ENCODE peak calls at places on chromosomes 3 and 15, in six cellular contexts. W is HCT116, O is HepG2, F is SK-N-SH, D is GM12878, E is K562. A is an unnamed sample.

GRCh38 chr3:166663194-166663593 is 716.9 kb downstream of the ZBBX start:
- DNase-seq in O (no peak), W (peak), D (no peak), F (no peak), E (no peak), A (no peak)

GRCh38 chr15:76336254-76337046 is at the start of gene ISL2:
- DNase-seq in D (peak), E (peak), O (peak), F (peak), W (peak), A (peak)

GRCh38 chr3:14845180-14845579 is 26.4 kb downstream of the FGD5 start:
- DNase-seq in W (no peak), F (no peak), D (no peak), O (no peak), E (no peak), A (no peak)

GRCh38 chr3:177904661-177905060 is 631.6 kb upstream of the KCNMB2 start:
- DNase-seq in O (no peak), E (no peak), D (no peak), W (no peak), F (no peak), A (no peak)

GRCh38 chr3:12303532-12303931 is 14.7 kb downstream of the PPARG start:
- DNase-seq in D (no peak), O (no peak), F (no peak), W (no peak), E (no peak), A (no peak)

GRCh38 chr3:16402451-16402850 is 111.0 kb downstream of the RFTN1 start:
- DNase-seq in D (no peak), W (no peak), O (no peak), E (no peak), F (no peak), A (no peak)

GRCh38 chr3:188220988-188221818 is 67.2 kb downstream of the LPP start:
- DNase-seq in F (no peak), D (no peak), O (peak), E (no peak), W (no peak), A (no peak)

GRCh38 chr3:20049275-20049674 is 9.0 kb downstream of the KAT2B start:
- DNase-seq in O (no peak), D (no peak), F (no peak), W (no peak), E (no peak), A (no peak)

GRCh38 chr15:80949756-80950155 is 39.9 kb downstream of the MESD start:
- DNase-seq in O (no peak), F (no peak), D (no peak), W (no peak), E (no peak), A (no peak)

GRCh38 chr3:10015476-10015904 is 10.7 kb upstream of the FANCD2 start:
- DNase-seq in O (no peak), F (no peak), E (no peak), D (no peak), W (no peak), A (no peak)

GRCh38 chr3:33699275-33699674 is 18.8 kb downstream of the CLASP2 start:
- DNase-seq in O (no peak), D (no peak), W (no peak), E (no peak), F (no peak), A (no peak)
- TF ChIP-seq JUND in O (no peak), D (no peak), W (no peak), E (no peak), F (no peak), A (no peak)

GRCh38 chr15:69086427-69087205 is 72.1 kb downstream of the NOX5 start:
- DNase-seq in W (no peak), F (no peak), D (no peak), O (no peak), E (no peak), A (no peak)
- TF ChIP-seq JUND in W (no peak), F (no peak), D (no peak), O (no peak), E (no peak), A (no peak)

GRCh38 chr3:38458796-38459498 is 5.3 kb downstream of the ACVR2B start:
- DNase-seq in F (peak), E (no peak), O (no peak), D (no peak), W (no peak), A (peak)
- TF ChIP-seq JUND in F (no peak), E (no peak), O (no peak), D (no peak), W (no peak), A (no peak)

GRCh38 chr3:59444293-59444671 is 394.5 kb upstream of the CFAP20DC start:
- DNase-seq in E (no peak), F (no peak), O (no peak), D (no peak), W (no peak), A (no peak)

GRCh38 chr3:59438492-59438891 is 388.7 kb upstream of the CFAP20DC start:
- DNase-seq in E (no peak), D (no peak), W (no peak), F (no peak), O (no peak), A (no peak)

GRCh38 chr3:59444676-59445075 is 394.9 kb upstream of the CFAP20DC start:
- DNase-seq in D (no peak), O (no peak), F (no peak), W (no peak), E (no peak), A (no peak)

GRCh38 chr3:59443618-59444292 is 393.9 kb upstream of the CFAP20DC start:
- DNase-seq in F (no peak), W (no peak), D (no peak), E (no peak), O (no peak), A (no peak)

DNA sequence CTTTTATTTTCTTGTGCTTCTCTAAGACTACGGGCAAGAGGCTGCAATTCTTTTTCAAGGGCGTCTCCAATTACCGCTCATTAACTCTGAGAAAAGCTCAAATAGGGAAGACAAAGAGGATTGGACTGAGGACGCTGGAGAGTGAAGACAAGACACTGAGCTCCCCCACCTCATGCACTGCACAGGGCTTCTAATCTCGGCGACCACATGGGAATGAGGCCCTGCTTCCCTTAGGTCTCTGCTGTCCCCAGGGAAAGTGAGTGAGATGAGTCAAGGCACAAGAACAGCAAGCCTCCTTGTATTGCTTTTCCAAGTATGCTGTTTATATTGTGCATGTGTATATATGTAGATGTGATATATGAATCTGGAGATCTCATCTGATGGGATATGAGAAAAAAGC is 392.2 kb upstream of the CFAP20DC start:
- DNase-seq in E (no peak), W (no peak), D (no peak), O (no peak), F (no peak), A (no peak)
- TF ChIP-seq JUND in E (no peak), W (no peak), D (no peak), O (no peak), F (no peak), A (no peak)

DNA sequence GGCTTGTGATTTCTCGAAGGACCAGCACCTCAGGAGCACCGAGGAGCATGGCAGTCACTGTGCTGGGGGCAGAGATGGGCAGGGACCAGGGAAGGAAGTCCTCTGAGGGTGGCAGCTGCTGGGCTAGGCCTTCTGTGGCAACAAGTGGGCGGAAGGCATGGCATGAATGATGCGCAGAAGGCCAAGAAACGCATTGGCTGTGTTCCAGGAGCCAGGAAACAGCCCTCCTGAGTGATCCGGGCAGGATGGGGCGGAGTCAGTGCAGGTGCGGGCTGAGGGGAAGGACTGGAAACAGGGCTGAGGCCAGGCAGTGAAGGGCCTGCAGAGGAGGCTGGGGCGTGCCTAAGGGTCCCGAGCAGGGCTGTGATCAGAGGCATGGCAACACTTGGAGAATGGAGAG is 23.6 kb downstream of the MRPS11 start:
- DNase-seq in W (no peak), O (no peak), E (no peak), F (no peak), D (no peak), A (no peak)
- TF ChIP-seq JUND in W (no peak), O (no peak), E (no peak), F (no peak), D (no peak), A (no peak)

DNA sequence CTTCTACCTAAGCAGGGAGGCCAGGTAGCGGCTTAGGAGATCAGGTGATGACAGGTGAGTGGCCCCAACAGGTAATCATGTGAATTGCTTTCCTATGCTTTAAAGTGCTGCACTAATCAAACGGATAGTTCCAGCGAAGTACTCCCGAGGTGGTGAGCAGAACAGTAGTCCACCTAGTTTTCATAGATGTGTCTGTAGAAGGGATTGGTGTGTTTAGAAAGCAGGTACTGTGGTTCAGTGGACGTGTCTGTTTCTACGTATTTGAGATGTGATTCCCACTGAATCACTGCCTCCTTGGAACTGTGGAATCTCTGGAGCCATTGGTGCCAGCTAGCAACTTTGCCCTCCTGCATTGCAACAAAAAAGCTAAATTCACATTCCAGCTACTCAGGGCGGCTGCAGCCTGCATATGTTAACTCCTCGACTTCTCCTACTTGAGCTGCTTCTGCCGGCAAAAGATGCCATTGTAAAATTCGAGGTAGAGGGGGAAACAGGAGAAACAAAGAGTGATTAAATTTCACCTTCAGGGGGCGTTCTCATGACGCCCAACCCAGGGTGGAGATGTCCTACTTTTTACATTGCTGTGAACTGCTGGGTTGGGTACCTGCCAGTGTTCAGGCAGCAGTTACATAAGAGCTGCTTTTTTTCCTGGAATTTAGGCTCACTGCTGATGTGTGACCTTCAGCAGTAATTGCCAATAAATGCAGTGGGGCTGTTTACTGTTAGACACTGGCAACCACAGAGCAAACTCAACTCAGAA is 227.3 kb downstream of the ITPR1 start:
- DNase-seq in F (no peak), D (no peak), W (peak), O (peak), E (peak), A (no peak)
- TF ChIP-seq JUND in F (no peak), D (no peak), W (no peak), O (no peak), E (peak), A (no peak)

GRCh38 chr3:25045291-25045690 is 382.8 kb upstream of the RARB start:
- DNase-seq in D (no peak), E (no peak), F (no peak), O (no peak), W (no peak), A (no peak)
- TF ChIP-seq JUND in D (no peak), E (no peak), F (no peak), O (no peak), W (no peak), A (no peak)

DNA sequence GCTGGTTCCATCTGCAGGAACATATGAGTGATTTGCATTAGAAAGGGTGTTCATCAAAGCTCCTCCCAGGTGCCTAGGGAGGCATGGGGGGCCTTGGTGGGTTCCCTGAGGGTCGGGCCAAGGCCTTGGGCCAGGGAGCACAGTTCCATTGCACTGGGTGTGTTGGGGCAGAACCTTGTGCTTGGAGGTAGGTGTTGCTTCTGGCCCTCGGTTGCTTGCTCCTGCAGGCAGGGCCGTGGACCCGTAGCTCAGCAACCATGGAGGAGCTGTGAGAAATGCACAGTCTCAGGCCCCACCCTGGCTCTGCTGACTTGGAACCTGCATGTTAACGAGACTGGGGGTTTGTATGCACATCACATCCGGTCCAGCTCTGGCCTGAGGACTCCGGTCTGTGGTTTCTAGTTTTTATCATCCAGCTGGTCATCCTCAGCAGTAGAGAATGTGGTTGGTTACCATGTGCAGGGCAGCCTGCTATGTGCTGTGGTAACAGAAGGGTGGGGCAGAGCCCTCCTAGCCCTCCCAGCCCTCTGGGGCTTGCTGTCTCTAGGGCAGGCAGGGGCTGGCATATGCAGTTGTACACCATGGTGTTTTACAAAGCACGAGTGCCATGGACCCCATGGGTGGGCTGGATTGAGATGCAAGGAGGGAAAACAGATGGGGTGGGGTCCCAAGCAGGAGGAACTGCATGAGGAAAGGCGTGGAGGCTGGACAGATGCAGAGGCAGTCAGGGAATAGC is 70.1 kb downstream of the APBA2 start:
- DNase-seq in D (no peak), E (peak), O (no peak), F (no peak), W (no peak), A (no peak)
- TF ChIP-seq JUND in D (no peak), E (no peak), O (no peak), F (no peak), W (no peak), A (no peak)

GRCh38 chr3:160921020-160921635 is 165.1 kb downstream of the PPM1L start:
- DNase-seq in F (peak), O (peak), E (peak), W (peak), D (no peak), A (peak)
- TF ChIP-seq JUND in F (no peak), O (no peak), E (no peak), W (no peak), D (no peak), A (no peak)

DNA sequence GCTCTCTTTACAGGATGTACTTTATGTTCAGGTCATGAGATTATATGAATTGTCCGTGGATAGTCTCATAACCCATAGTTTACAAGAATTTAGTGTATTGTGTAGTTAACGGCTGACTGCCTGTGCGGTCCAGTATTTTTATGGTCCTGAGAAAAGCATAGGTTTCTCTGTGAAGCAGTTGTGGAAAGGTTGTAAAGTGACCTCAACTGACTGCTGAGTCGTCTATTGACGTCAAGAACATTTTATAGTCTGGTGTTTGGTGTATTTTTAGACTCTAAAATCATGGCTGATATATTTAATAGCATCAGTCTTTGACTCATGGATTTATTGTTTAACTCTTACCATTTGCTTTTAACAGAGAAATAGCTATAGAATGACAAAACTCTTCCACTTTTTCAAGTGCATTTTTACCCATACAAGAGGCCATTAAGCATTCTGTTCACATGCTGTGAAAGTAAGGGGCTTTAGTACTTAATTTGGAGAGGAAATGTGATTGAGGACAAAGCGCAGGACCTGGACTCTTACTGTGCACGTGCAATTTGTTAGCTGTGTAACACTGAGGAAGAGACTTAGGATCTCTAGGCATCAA is 240.7 kb downstream of the NFKBIZ start:
- DNase-seq in O (no peak), W (no peak), E (no peak), D (no peak), F (no peak), A (no peak)
- TF ChIP-seq JUND in O (no peak), W (no peak), E (no peak), D (no peak), F (peak), A (no peak)

A was measured in T47D.